ENCODE peak calls at places on chromosome 14, in six cellular contexts. Z is T-helper 1 cell; U is HFFc6; N is CD4-positive, alpha-beta memory T cell; I is adipocyte; R is OCI-LY7. T is an unnamed sample.
A peak's percentile ranks its signal among the peaks of the same experiment; 100 is the strongest.

GRCh38 chr14:98907271-98907670 is 364.7 kb downstream of the BCL11B start:
- DNase-seq in Z (no peak), U (no peak), N (no peak), I (no peak), R (no peak), T (no peak)

GRCh38 chr14:54548491-54548890 is 18.4 kb upstream of the SAMD4A start:
- DNase-seq in Z (no peak), U (no peak), N (no peak), I (no peak), R (no peak), T (no peak)

GRCh38 chr14:77570706-77571293 is 45.6 kb downstream of the SPTLC2 start:
- DNase-seq in Z (no peak), U (peak; percentile 39), N (no peak), I (peak; percentile 38), R (no peak), T (no peak)

GRCh38 chr14:58243790-58244555 is 670 bp upstream of the PSMA3 start:
- DNase-seq in Z (no peak), U (no peak), N (no peak), I (peak; percentile 70), R (peak; percentile 23), T (peak; percentile 74)

GRCh38 chr14:93017898-93018297 is 94.9 kb downstream of the CHGA start:
- DNase-seq in Z (no peak), U (no peak), N (no peak), I (no peak), R (no peak), T (no peak)

GRCh38 chr14:63852817-63853730 is at the start of gene SYNE2:
- DNase-seq in Z (peak; percentile 81), U (peak; percentile 28), N (peak; percentile 85), I (peak; percentile 92), R (peak; percentile 91), T (peak; percentile 63)

GRCh38 chr14:76820700-76821099 is 5.5 kb upstream of the LRRC74A start:
- DNase-seq in Z (no peak), U (no peak), N (no peak), I (no peak), R (no peak), T (no peak)

GRCh38 chr14:103485504-103485903 is 37.1 kb downstream of the CKB start:
- DNase-seq in Z (no peak), U (no peak), N (no peak), I (no peak), R (no peak), T (no peak)

GRCh38 chr14:50524731-50525510 is 7.4 kb downstream of the MAP4K5 start:
- DNase-seq in Z (no peak), U (no peak), N (no peak), I (no peak), R (peak; percentile 26), T (no peak)

GRCh38 chr14:50530358-50530757 is 2.0 kb downstream of the MAP4K5 start:
- DNase-seq in Z (no peak), U (peak; percentile 60), N (no peak), I (peak; percentile 66), R (no peak), T (no peak)

GRCh38 chr14:99655521-99655920 is 10.6 kb downstream of the HHIPL1 start:
- DNase-seq in Z (no peak), U (no peak), N (no peak), I (peak; percentile 28), R (no peak), T (no peak)

GRCh38 chr14:77154421-77154820 is 12.8 kb upstream of the ZDHHC22 start:
- DNase-seq in Z (no peak), U (no peak), N (no peak), I (no peak), R (no peak), T (no peak)

GRCh38 chr14:75969126-75969525 is 12.7 kb downstream of the TGFB3 start:
- DNase-seq in Z (no peak), U (no peak), N (no peak), I (no peak), R (no peak), T (no peak)

GRCh38 chr14:91891721-91892220 is 24.4 kb upstream of the TC2N start:
- DNase-seq in Z (no peak), U (no peak), N (no peak), I (no peak), R (no peak), T (no peak)

GRCh38 chr14:37598973-37599526 is 3.6 kb downstream of the TTC6 start:
- DNase-seq in Z (no peak), U (no peak), N (no peak), I (no peak), R (no peak), T (no peak)

GRCh38 chr14:99916091-99916383 is 122.8 kb downstream of the EML1 start:
- DNase-seq in Z (no peak), U (no peak), N (no peak), I (no peak), R (no peak), T (no peak)

GRCh38 chr14:65495196-65495595 is 82.7 kb downstream of the FUT8 start:
- DNase-seq in Z (no peak), U (no peak), N (no peak), I (peak; percentile 22), R (no peak), T (no peak)

GRCh38 chr14:101226603-101227425 is 323.3 kb upstream of the RTL1 start:
- DNase-seq in Z (no peak), U (no peak), N (no peak), I (no peak), R (no peak), T (no peak)